ENCODE peak calls at places on chromosomes 4 and X, in eight cellular contexts. I is NCI-H1436 treated with DMSO at 0.1 percent for 48 hours; J is lower lobe of right lung; C is T-cell; W is fibroblast of lung; Q is nucleus accumbens; P is activated CD8-positive, alpha-beta memory T cell treated with anti-CD3 and anti-CD28 coated beads, Interleukin-2, amount 50 U/mL, for 48 hours; Y is RCC 7860. D is an unnamed sample.
A peak's percentile ranks its signal among the peaks of the same experiment; 100 is the strongest.

GRCh38 chrX:130523460-130524394 is 121.9 kb downstream of the RBMX2 start:
- DNase-seq in I (no peak), J (peak; percentile 50), C (no peak), W (peak; percentile 1), Q (peak; percentile 17), P (no peak), Y (no peak), D (no peak)

GRCh38 chrX:84501798-84502628 is at the start of gene HDX:
- DNase-seq in I (peak; percentile 48), J (peak; percentile 90), C (peak; percentile 19), W (peak; percentile 90), Q (peak; percentile 69), P (peak; percentile 54), Y (peak; percentile 5), D (peak; percentile 81)

GRCh38 chr4:148800943-148801342 is 358.7 kb upstream of the NR3C2 start:
- DNase-seq in I (no peak), J (no peak), C (no peak), W (no peak), Q (no peak), P (no peak), Y (no peak), D (no peak)

GRCh38 chrX:150966235-150966634 is 16.9 kb upstream of the HMGB3 start:
- DNase-seq in I (no peak), J (no peak), C (no peak), W (no peak), Q (no peak), P (no peak), Y (no peak), D (no peak)

GRCh38 chr4:186021461-186022167 is 47.3 kb upstream of the TLR3 start:
- DNase-seq in I (no peak), J (no peak), C (no peak), W (peak; percentile 50), Q (peak; percentile 13), P (no peak), Y (no peak), D (no peak)

GRCh38 chr4:176193126-176193525 is 2.3 kb downstream of the SPATA4 start:
- DNase-seq in I (no peak), J (no peak), C (no peak), W (peak; percentile 58), Q (no peak), P (no peak), Y (peak; percentile 51), D (no peak)

GRCh38 chr4:188387134-188387791 is 248.0 kb downstream of the TRIML1 start:
- DNase-seq in I (no peak), J (no peak), C (no peak), W (no peak), Q (no peak), P (no peak), Y (peak; percentile 25), D (no peak)

GRCh38 chr4:74742191-74742590 is 52.1 kb downstream of the BTC start:
- DNase-seq in I (no peak), J (no peak), C (no peak), W (no peak), Q (no peak), P (no peak), Y (no peak), D (no peak)

GRCh38 chr4:182555997-182556418 is 312.8 kb downstream of the TENM3 start:
- DNase-seq in I (peak; percentile 8), J (no peak), C (no peak), W (peak; percentile 84), Q (no peak), P (no peak), Y (peak; percentile 27), D (no peak)

GRCh38 chr4:857461-857860 is 31.5 kb upstream of the CPLX1 start:
- DNase-seq in I (no peak), J (peak; percentile 23), C (no peak), W (no peak), Q (no peak), P (no peak), Y (no peak), D (peak; percentile 78)

GRCh38 chrX:104136241-104137019 is 20.4 kb downstream of the SLC25A53 start:
- DNase-seq in I (peak; percentile 51), J (no peak), C (peak; percentile 25), W (peak; percentile 91), Q (peak; percentile 38), P (peak; percentile 57), Y (peak; percentile 49), D (no peak)

GRCh38 chrX:4547218-4547836 is 833.9 kb upstream of the PRKX start:
- DNase-seq in I (no peak), J (peak; percentile 43), C (no peak), W (peak; percentile 19), Q (peak; percentile 3), P (peak; percentile 54), Y (no peak), D (no peak)

GRCh38 chr4:47662975-47663374 is 174.9 kb downstream of the CORIN start:
- DNase-seq in I (no peak), J (no peak), C (no peak), W (no peak), Q (no peak), P (peak; percentile 56), Y (no peak), D (no peak)

GRCh38 chrX:18992829-18993228 is 8.9 kb upstream of the PHKA2 start:
- DNase-seq in I (no peak), J (no peak), C (no peak), W (no peak), Q (no peak), P (no peak), Y (no peak), D (no peak)

GRCh38 chr4:155805016-155805415 is 46.2 kb downstream of the GUCY1B1 start:
- DNase-seq in I (no peak), J (no peak), C (no peak), W (peak; percentile 73), Q (no peak), P (no peak), Y (no peak), D (no peak)

GRCh38 chr4:89024051-89024675 is 32.8 kb downstream of the FAM13A start:
- DNase-seq in I (peak; percentile 49), J (no peak), C (peak; percentile 45), W (peak; percentile 89), Q (no peak), P (no peak), Y (peak; percentile 69), D (no peak)

GRCh38 chrX:20067709-20068315 is 48.9 kb downstream of the MAP7D2 start:
- DNase-seq in I (no peak), J (peak; percentile 71), C (no peak), W (peak; percentile 83), Q (peak; percentile 8), P (no peak), Y (peak; percentile 65), D (no peak)

GRCh38 chr4:10611673-10612072 is 72.9 kb downstream of the CLNK start:
- DNase-seq in I (no peak), J (no peak), C (no peak), W (peak; percentile 81), Q (no peak), P (no peak), Y (peak; percentile 83), D (no peak)

GRCh38 chrX:39736219-39737211 is 361.2 kb downstream of the BCOR start:
- DNase-seq in I (no peak), J (peak; percentile 82), C (no peak), W (peak; percentile 68), Q (no peak), P (no peak), Y (peak; percentile 24), D (no peak)

GRCh38 chrX:12771445-12772069 is 19.7 kb upstream of the PRPS2 start:
- DNase-seq in I (no peak), J (peak; percentile 78), C (peak; percentile 53), W (peak; percentile 46), Q (no peak), P (peak; percentile 81), Y (no peak), D (no peak)

D was measured in chondrocyte.